ENCODE peak calls at places on chromosome 6, in five cellular contexts. One of them, this sample, is unnamed.
A peak's percentile ranks its signal among the peaks of the same experiment; 100 is the strongest.

GRCh38 chr6:122947355-122947754 is 48.7 kb upstream of the CLVS2 start:
- DNase-seq in AG09309: no peak
- DNase-seq in brain microvascular endothelial cell: peak; percentile 1
- DNase-seq in fibroblast of mammary gland: peak; percentile 26
- DNase-seq in upper lobe of right lung: no peak
- DNase-seq in this sample: no peak

GRCh38 chr6:133551436-133551835 is 310.3 kb downstream of the EYA4 start:
- DNase-seq in upper lobe of right lung: no peak
- DNase-seq in brain microvascular endothelial cell: no peak
- DNase-seq in AG09309: no peak
- DNase-seq in fibroblast of mammary gland: no peak
- DNase-seq in this sample: no peak

GRCh38 chr6:159099311-159099710 is 54.5 kb upstream of the TAGAP start:
- DNase-seq in brain microvascular endothelial cell: no peak
- DNase-seq in upper lobe of right lung: no peak
- DNase-seq in fibroblast of mammary gland: no peak
- DNase-seq in AG09309: no peak
- DNase-seq in this sample: no peak

GRCh38 chr6:18823782-18824386 is 436.7 kb downstream of the RNF144B start:
- DNase-seq in AG09309: no peak
- DNase-seq in upper lobe of right lung: no peak
- DNase-seq in fibroblast of mammary gland: peak; percentile 57
- DNase-seq in brain microvascular endothelial cell: peak; percentile 19
- DNase-seq in this sample: peak; percentile 0

GRCh38 chr6:110746680-110747079 is 68.6 kb downstream of the CDK19 start:
- DNase-seq in AG09309: no peak
- DNase-seq in brain microvascular endothelial cell: peak; percentile 4
- DNase-seq in upper lobe of right lung: no peak
- DNase-seq in fibroblast of mammary gland: no peak
- DNase-seq in this sample: no peak

GRCh38 chr6:43058511-43058910 is 723 bp downstream of the MRPL2 start:
- DNase-seq in fibroblast of mammary gland: no peak
- DNase-seq in brain microvascular endothelial cell: no peak
- DNase-seq in upper lobe of right lung: no peak
- DNase-seq in AG09309: no peak
- DNase-seq in this sample: no peak

GRCh38 chr6:137677714-137678113 is 183.5 kb upstream of the OLIG3 start:
- DNase-seq in brain microvascular endothelial cell: no peak
- DNase-seq in AG09309: no peak
- DNase-seq in upper lobe of right lung: peak; percentile 77
- DNase-seq in fibroblast of mammary gland: no peak
- DNase-seq in this sample: no peak

GRCh38 chr6:161583561-161583960 is 309.7 kb upstream of the AGPAT4 start:
- DNase-seq in brain microvascular endothelial cell: no peak
- DNase-seq in upper lobe of right lung: no peak
- DNase-seq in AG09309: no peak
- DNase-seq in fibroblast of mammary gland: peak; percentile 16
- DNase-seq in this sample: no peak

GRCh38 chr6:53373638-53374037 is 24.9 kb upstream of the ELOVL5 start:
- DNase-seq in upper lobe of right lung: no peak
- DNase-seq in fibroblast of mammary gland: no peak
- DNase-seq in brain microvascular endothelial cell: no peak
- DNase-seq in AG09309: no peak
- DNase-seq in this sample: no peak

GRCh38 chr6:128266946-128267345 is 253.5 kb downstream of the PTPRK start:
- DNase-seq in AG09309: no peak
- DNase-seq in upper lobe of right lung: no peak
- DNase-seq in fibroblast of mammary gland: peak; percentile 24
- DNase-seq in brain microvascular endothelial cell: no peak
- DNase-seq in this sample: no peak

GRCh38 chr6:89385156-89385667 is 26.9 kb downstream of the RRAGD start:
- DNase-seq in brain microvascular endothelial cell: no peak
- DNase-seq in upper lobe of right lung: no peak
- DNase-seq in AG09309: no peak
- DNase-seq in fibroblast of mammary gland: peak; percentile 55
- DNase-seq in this sample: no peak

GRCh38 chr6:117907600-117908245 is 659 bp downstream of the SLC35F1 start:
- DNase-seq in AG09309: no peak
- DNase-seq in brain microvascular endothelial cell: no peak
- DNase-seq in upper lobe of right lung: peak; percentile 65
- DNase-seq in fibroblast of mammary gland: no peak
- DNase-seq in this sample: no peak

GRCh38 chr6:140462495-140463311 is 1088.3 kb upstream of the CITED2 start:
- DNase-seq in upper lobe of right lung: no peak
- DNase-seq in AG09309: peak; percentile 81
- DNase-seq in fibroblast of mammary gland: peak; percentile 88
- DNase-seq in brain microvascular endothelial cell: no peak
- DNase-seq in this sample: peak; percentile 90

GRCh38 chr6:79455446-79455845 is 81.8 kb downstream of the LCA5 start:
- DNase-seq in fibroblast of mammary gland: no peak
- DNase-seq in upper lobe of right lung: no peak
- DNase-seq in brain microvascular endothelial cell: no peak
- DNase-seq in AG09309: no peak
- DNase-seq in this sample: no peak

GRCh38 chr6:6003334-6004146 is 3.2 kb downstream of the NRN1 start:
- DNase-seq in upper lobe of right lung: no peak
- DNase-seq in brain microvascular endothelial cell: peak; percentile 22
- DNase-seq in AG09309: no peak
- DNase-seq in fibroblast of mammary gland: peak; percentile 62
- DNase-seq in this sample: peak; percentile 45

GRCh38 chr6:148265058-148265457 is 77.6 kb upstream of the SASH1 start:
- DNase-seq in AG09309: no peak
- DNase-seq in brain microvascular endothelial cell: no peak
- DNase-seq in upper lobe of right lung: no peak
- DNase-seq in fibroblast of mammary gland: no peak
- DNase-seq in this sample: no peak

GRCh38 chr6:1295420-1295819 is 16.5 kb upstream of the FOXQ1 start:
- DNase-seq in AG09309: no peak
- DNase-seq in fibroblast of mammary gland: no peak
- DNase-seq in brain microvascular endothelial cell: no peak
- DNase-seq in upper lobe of right lung: no peak
- DNase-seq in this sample: no peak

GRCh38 chr6:118356054-118356453 is 192.0 kb upstream of the PLN start:
- DNase-seq in upper lobe of right lung: no peak
- DNase-seq in brain microvascular endothelial cell: no peak
- DNase-seq in AG09309: peak; percentile 4
- DNase-seq in fibroblast of mammary gland: no peak
- DNase-seq in this sample: peak; percentile 48

GRCh38 chr6:72031471-72031870 is 145.1 kb downstream of the RIMS1 start:
- DNase-seq in AG09309: no peak
- DNase-seq in fibroblast of mammary gland: no peak
- DNase-seq in upper lobe of right lung: no peak
- DNase-seq in brain microvascular endothelial cell: no peak
- DNase-seq in this sample: peak; percentile 74

GRCh38 chr6:62043079-62043478 is 242.9 kb downstream of the KHDRBS2 start:
- DNase-seq in AG09309: no peak
- DNase-seq in brain microvascular endothelial cell: no peak
- DNase-seq in upper lobe of right lung: no peak
- DNase-seq in fibroblast of mammary gland: no peak
- DNase-seq in this sample: no peak

GRCh38 chr6:166331503-166332133 is 10.7 kb downstream of the SFT2D1 start:
- DNase-seq in AG09309: no peak
- DNase-seq in upper lobe of right lung: no peak
- DNase-seq in brain microvascular endothelial cell: no peak
- DNase-seq in fibroblast of mammary gland: no peak
- DNase-seq in this sample: no peak

GRCh38 chr6:137237413-137238170 is 18.4 kb upstream of the IFNGR1 start:
- DNase-seq in upper lobe of right lung: no peak
- DNase-seq in fibroblast of mammary gland: peak; percentile 81
- DNase-seq in AG09309: peak; percentile 62
- DNase-seq in brain microvascular endothelial cell: peak; percentile 83
- DNase-seq in this sample: peak; percentile 67

GRCh38 chr6:70135783-70136182 is 167.1 kb downstream of the COL9A1 start:
- DNase-seq in fibroblast of mammary gland: no peak
- DNase-seq in upper lobe of right lung: no peak
- DNase-seq in AG09309: no peak
- DNase-seq in brain microvascular endothelial cell: no peak
- DNase-seq in this sample: no peak

GRCh38 chr6:170366248-170366960 is 59.8 kb downstream of the FAM120B start:
- DNase-seq in brain microvascular endothelial cell: no peak
- DNase-seq in AG09309: no peak
- DNase-seq in fibroblast of mammary gland: no peak
- DNase-seq in upper lobe of right lung: no peak
- DNase-seq in this sample: no peak
- TF ChIP-seq CTCF in brain microvascular endothelial cell: no peak
- TF ChIP-seq CTCF in AG09309: no peak
- TF ChIP-seq CTCF in fibroblast of mammary gland: no peak
- TF ChIP-seq CTCF in upper lobe of right lung: no peak
- TF ChIP-seq CTCF in this sample: no peak

GRCh38 chr6:160391419-160392116 is 43.4 kb downstream of the SLC22A3 start:
- DNase-seq in fibroblast of mammary gland: peak; percentile 90
- DNase-seq in AG09309: no peak
- DNase-seq in brain microvascular endothelial cell: peak; percentile 79
- DNase-seq in upper lobe of right lung: no peak
- DNase-seq in this sample: no peak
- H3K4me3 ChIP-seq in fibroblast of mammary gland: no peak overlapping the region
- H3K4me3 ChIP-seq in AG09309: no peak overlapping the region
- H3K4me3 ChIP-seq in brain microvascular endothelial cell: no peak overlapping the region
- H3K4me3 ChIP-seq in upper lobe of right lung: no peak overlapping the region
- H3K4me3 ChIP-seq in this sample: no peak overlapping the region

GRCh38 chr6:63476302-63476701 is 96.0 kb upstream of the LOC128125822 start:
- DNase-seq in upper lobe of right lung: no peak
- DNase-seq in brain microvascular endothelial cell: no peak
- DNase-seq in fibroblast of mammary gland: no peak
- DNase-seq in AG09309: no peak
- DNase-seq in this sample: no peak
- TF ChIP-seq CTCF in upper lobe of right lung: no peak
- TF ChIP-seq CTCF in brain microvascular endothelial cell: no peak
- TF ChIP-seq CTCF in fibroblast of mammary gland: no peak
- TF ChIP-seq CTCF in AG09309: no peak
- TF ChIP-seq CTCF in this sample: no peak

DNA sequence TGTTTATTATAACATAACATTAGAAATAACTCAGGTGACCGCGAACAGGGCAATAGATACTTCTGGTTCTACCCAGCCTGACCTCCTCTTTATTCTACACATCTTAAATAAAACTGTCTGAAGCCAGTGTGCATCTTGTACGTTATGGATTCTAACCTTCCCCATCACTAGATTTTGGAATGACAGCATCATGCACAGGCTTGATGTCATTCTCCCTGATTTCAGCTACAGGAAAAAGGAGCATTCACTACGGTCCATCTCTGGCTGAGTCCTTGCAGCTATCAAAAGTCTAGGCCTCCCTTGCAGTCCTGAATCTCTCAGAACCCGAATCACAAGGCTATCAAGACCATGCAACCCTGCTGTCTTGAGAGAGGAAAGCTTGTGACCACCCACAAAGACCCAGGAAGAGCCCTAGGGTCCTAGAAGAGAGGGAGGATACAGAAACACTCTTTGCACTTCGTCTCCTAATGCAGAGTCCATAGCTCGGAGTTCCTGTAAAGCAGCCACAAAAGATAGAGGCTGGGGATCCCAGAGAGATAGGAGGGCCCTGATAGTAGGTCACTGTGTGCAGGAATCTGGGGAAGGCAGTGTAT is 845 bp downstream of the HLA-DPA1 start:
- DNase-seq in brain microvascular endothelial cell: no peak
- DNase-seq in AG09309: no peak
- DNase-seq in upper lobe of right lung: no peak
- DNase-seq in fibroblast of mammary gland: no peak
- DNase-seq in this sample: no peak
- H3K4me3 ChIP-seq in brain microvascular endothelial cell: no peak overlapping the region
- H3K4me3 ChIP-seq in AG09309: no peak overlapping the region
- H3K4me3 ChIP-seq in upper lobe of right lung: peak overlapping the region; percentile 58
- H3K4me3 ChIP-seq in fibroblast of mammary gland: no peak overlapping the region
- H3K4me3 ChIP-seq in this sample: no peak overlapping the region

DNA sequence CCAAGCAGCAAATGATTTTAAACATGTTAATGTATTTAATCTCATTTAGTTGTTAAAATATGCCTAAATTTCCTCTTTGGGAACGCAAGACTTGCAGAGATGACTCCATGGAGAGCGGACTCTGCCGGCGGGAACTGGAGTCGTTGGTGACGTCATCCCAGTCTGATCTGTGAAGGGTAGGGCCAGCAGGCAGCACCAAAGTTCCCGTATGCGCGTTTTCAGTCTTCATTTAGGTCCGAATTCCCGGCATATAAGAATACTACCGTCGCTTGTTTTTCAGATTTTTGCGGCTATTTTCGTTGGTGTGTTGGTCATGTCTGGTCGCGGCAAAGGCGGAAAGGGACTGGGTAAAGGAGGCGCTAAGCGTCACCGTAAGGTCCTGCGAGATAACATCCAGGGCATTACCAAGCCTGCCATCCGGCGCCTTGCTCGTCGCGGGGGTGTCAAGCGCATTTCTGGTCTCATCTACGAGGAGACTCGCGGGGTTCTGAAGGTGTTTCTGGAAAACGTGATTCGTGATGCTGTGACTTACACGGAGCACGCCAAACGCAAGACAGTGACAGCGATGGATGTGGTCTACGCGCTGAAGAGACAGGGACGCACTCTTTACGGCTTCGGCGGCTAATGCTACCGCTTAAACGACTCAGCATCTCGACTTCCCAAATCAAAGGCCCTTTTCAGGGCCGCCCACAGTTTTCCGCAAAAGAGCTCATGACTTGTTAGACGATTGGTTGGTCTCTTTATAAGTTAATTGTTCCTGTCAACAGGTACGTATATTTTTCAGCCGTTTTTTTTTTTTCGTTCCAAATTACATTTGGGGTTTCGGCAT is 117.3 kb downstream of the HFE start:
- DNase-seq in brain microvascular endothelial cell: peak; percentile 99
- DNase-seq in upper lobe of right lung: peak; percentile 89
- DNase-seq in AG09309: peak; percentile 97
- DNase-seq in fibroblast of mammary gland: peak; percentile 96
- DNase-seq in this sample: peak; percentile 99
- TF ChIP-seq CTCF in brain microvascular endothelial cell: peak; percentile 59
- TF ChIP-seq CTCF in upper lobe of right lung: peak; percentile 31
- TF ChIP-seq CTCF in AG09309: peak; percentile 23
- TF ChIP-seq CTCF in fibroblast of mammary gland: peak; percentile 11
- TF ChIP-seq CTCF in this sample: peak; percentile 49

DNA sequence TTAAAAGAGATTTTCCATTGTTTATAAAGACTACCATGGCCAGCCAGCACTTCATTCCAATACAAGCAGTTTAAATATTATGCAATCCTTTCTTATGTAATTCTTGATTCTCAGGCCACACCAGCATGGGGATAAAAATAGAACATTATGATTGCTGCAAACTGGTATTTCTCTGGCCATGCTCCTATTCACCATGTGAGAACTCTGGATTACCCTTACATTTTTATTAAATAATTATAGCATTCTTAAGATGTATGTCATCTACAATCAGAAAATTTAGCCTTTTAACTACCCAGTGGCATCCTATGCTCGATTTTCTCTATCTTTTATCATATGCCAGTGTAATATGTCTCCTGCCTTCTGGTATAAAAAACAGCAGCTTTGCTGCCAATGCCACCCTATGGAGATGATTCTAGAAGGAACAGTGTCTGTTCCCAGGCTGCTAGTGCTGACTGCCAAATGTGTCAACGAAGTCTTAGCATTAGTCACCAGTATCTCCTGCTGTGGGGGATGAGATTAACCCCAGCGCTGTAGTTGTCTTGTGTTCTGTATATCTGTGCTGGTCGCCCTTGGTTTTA is 501.4 kb downstream of the BCKDHB start:
- DNase-seq in brain microvascular endothelial cell: peak; percentile 99
- DNase-seq in fibroblast of mammary gland: peak; percentile 89
- DNase-seq in upper lobe of right lung: no peak
- DNase-seq in AG09309: peak; percentile 91
- DNase-seq in this sample: peak; percentile 97
- H3K4me3 ChIP-seq in brain microvascular endothelial cell: no peak overlapping the region
- H3K4me3 ChIP-seq in fibroblast of mammary gland: no peak overlapping the region
- H3K4me3 ChIP-seq in upper lobe of right lung: no peak overlapping the region
- H3K4me3 ChIP-seq in AG09309: no peak overlapping the region
- H3K4me3 ChIP-seq in this sample: no peak overlapping the region

GRCh38 chr6:2960935-2961334 is 10.4 kb downstream of the SERPINB6 start:
- DNase-seq in fibroblast of mammary gland: no peak
- DNase-seq in brain microvascular endothelial cell: no peak
- DNase-seq in AG09309: no peak
- DNase-seq in upper lobe of right lung: no peak
- DNase-seq in this sample: no peak
- TF ChIP-seq CTCF in fibroblast of mammary gland: no peak
- TF ChIP-seq CTCF in brain microvascular endothelial cell: no peak
- TF ChIP-seq CTCF in AG09309: no peak
- TF ChIP-seq CTCF in upper lobe of right lung: no peak
- TF ChIP-seq CTCF in this sample: no peak

This sample was measured in AG10803.